ENCODE peak calls at places on chromosomes 5 and 9, in four cellular contexts. One of them, this sample, is unnamed.

GRCh38 chr5:173763410-173763809 is 124.7 kb upstream of the CPEB4 start:
- DNase-seq in NCI-H2029: no peak
- DNase-seq in heart left ventricle: no peak
- DNase-seq in choroid plexus epithelial cell: no peak
- DNase-seq in this sample: no peak

GRCh38 chr9:129351058-129351641 is 173.1 kb upstream of the IER5L start:
- DNase-seq in NCI-H2029: no peak
- DNase-seq in choroid plexus epithelial cell: no peak
- DNase-seq in heart left ventricle: no peak
- DNase-seq in this sample: no peak

GRCh38 chr5:67199859-67200258 is 3.3 kb upstream of the CD180 start:
- DNase-seq in heart left ventricle: no peak
- DNase-seq in choroid plexus epithelial cell: no peak
- DNase-seq in NCI-H2029: no peak
- DNase-seq in this sample: no peak

GRCh38 chr5:4182144-4182543 is 586.5 kb downstream of the IRX1 start:
- DNase-seq in choroid plexus epithelial cell: no peak
- DNase-seq in heart left ventricle: no peak
- DNase-seq in NCI-H2029: no peak
- DNase-seq in this sample: no peak

GRCh38 chr5:168305281-168305680 is 13.8 kb downstream of the WWC1 start:
- DNase-seq in NCI-H2029: no peak
- DNase-seq in heart left ventricle: no peak
- DNase-seq in choroid plexus epithelial cell: no peak
- DNase-seq in this sample: no peak

GRCh38 chr5:55896663-55897062 is 45.5 kb downstream of the IL31RA start:
- DNase-seq in heart left ventricle: no peak
- DNase-seq in choroid plexus epithelial cell: peak
- DNase-seq in NCI-H2029: no peak
- DNase-seq in this sample: no peak

GRCh38 chr5:133245191-133246052 is 193.6 kb downstream of the HSPA4 start:
- DNase-seq in NCI-H2029: no peak
- DNase-seq in heart left ventricle: no peak
- DNase-seq in choroid plexus epithelial cell: peak
- DNase-seq in this sample: no peak

GRCh38 chr5:176466245-176466871 is 18.2 kb downstream of the FAF2 start:
- DNase-seq in choroid plexus epithelial cell: peak
- DNase-seq in NCI-H2029: no peak
- DNase-seq in heart left ventricle: no peak
- DNase-seq in this sample: no peak

GRCh38 chr9:78697653-78698052 is 400.7 kb downstream of the PSAT1 start:
- DNase-seq in choroid plexus epithelial cell: no peak
- DNase-seq in heart left ventricle: no peak
- DNase-seq in NCI-H2029: no peak
- DNase-seq in this sample: no peak

GRCh38 chr9:90835206-90835605 is 33.6 kb downstream of the SYK start:
- DNase-seq in heart left ventricle: no peak
- DNase-seq in NCI-H2029: peak
- DNase-seq in choroid plexus epithelial cell: no peak
- DNase-seq in this sample: no peak

GRCh38 chr5:6633469-6634326 is 458 bp downstream of the SRD5A1 start:
- DNase-seq in heart left ventricle: peak
- DNase-seq in NCI-H2029: peak
- DNase-seq in choroid plexus epithelial cell: peak
- DNase-seq in this sample: no peak

GRCh38 chr9:88197781-88198345 is 59.6 kb upstream of the SPATA31C2 start:
- DNase-seq in choroid plexus epithelial cell: peak
- DNase-seq in NCI-H2029: no peak
- DNase-seq in heart left ventricle: no peak
- DNase-seq in this sample: no peak

GRCh38 chr5:26945881-26946280 is 92.5 kb downstream of the CDH9 start:
- DNase-seq in NCI-H2029: no peak
- DNase-seq in choroid plexus epithelial cell: peak
- DNase-seq in heart left ventricle: no peak
- DNase-seq in this sample: no peak

GRCh38 chr5:136132087-136132486 is 558 bp upstream of the SMAD5 start:
- DNase-seq in heart left ventricle: peak
- DNase-seq in choroid plexus epithelial cell: peak
- DNase-seq in NCI-H2029: no peak
- DNase-seq in this sample: no peak

GRCh38 chr5:81783401-81783800 is 32.5 kb upstream of the SSBP2 start:
- DNase-seq in heart left ventricle: no peak
- DNase-seq in choroid plexus epithelial cell: peak
- DNase-seq in NCI-H2029: no peak
- DNase-seq in this sample: no peak

GRCh38 chr5:66840527-66841013 is 244.4 kb downstream of the MAST4 start:
- DNase-seq in choroid plexus epithelial cell: no peak
- DNase-seq in NCI-H2029: no peak
- DNase-seq in heart left ventricle: no peak
- DNase-seq in this sample: no peak

GRCh38 chr5:140267559-140268018 is 35.3 kb downstream of the PFDN1 start:
- DNase-seq in heart left ventricle: no peak
- DNase-seq in NCI-H2029: no peak
- DNase-seq in choroid plexus epithelial cell: no peak
- DNase-seq in this sample: no peak

GRCh38 chr5:56552612-56553268 is 262.6 kb upstream of the MAP3K1 start:
- DNase-seq in heart left ventricle: no peak
- DNase-seq in choroid plexus epithelial cell: no peak
- DNase-seq in NCI-H2029: no peak
- DNase-seq in this sample: no peak

GRCh38 chr5:115098041-115098702 is 71.5 kb downstream of the TRIM36 start:
- DNase-seq in heart left ventricle: no peak
- DNase-seq in NCI-H2029: peak
- DNase-seq in choroid plexus epithelial cell: peak
- DNase-seq in this sample: no peak

GRCh38 chr5:6308683-6309082 is 69.7 kb downstream of the MED10 start:
- DNase-seq in choroid plexus epithelial cell: no peak
- DNase-seq in heart left ventricle: no peak
- DNase-seq in NCI-H2029: no peak
- DNase-seq in this sample: no peak

GRCh38 chr9:4965174-4965821 is 19.8 kb upstream of the JAK2 start:
- DNase-seq in NCI-H2029: no peak
- DNase-seq in heart left ventricle: no peak
- DNase-seq in choroid plexus epithelial cell: no peak
- DNase-seq in this sample: no peak

GRCh38 chr9:12680341-12680740 is 12.8 kb upstream of the TYRP1 start:
- DNase-seq in choroid plexus epithelial cell: peak
- DNase-seq in heart left ventricle: no peak
- DNase-seq in NCI-H2029: no peak
- DNase-seq in this sample: no peak

GRCh38 chr5:136058031-136058971 is 29.5 kb downstream of the TGFBI start:
- DNase-seq in NCI-H2029: peak
- DNase-seq in heart left ventricle: peak
- DNase-seq in choroid plexus epithelial cell: peak
- DNase-seq in this sample: no peak